ENCODE peak calls at places on chromosomes 1 and 21, in six cellular contexts. G is stomach, F is sigmoid colon, A is heart left ventricle, H is HepG2, I is prostate gland. X is an unnamed sample.
A peak's percentile ranks its signal among the peaks of the same experiment; 100 is the strongest.

GRCh38 chr1:8562881-8563865 is 245.3 kb downstream of the SLC45A1 start:
- DNase-seq in G (no peak), F (no peak), A (no peak), H (peak; percentile 79), I (no peak), X (no peak)

GRCh38 chr21:36385909-36386642 is 884 bp downstream of the CHAF1B start:
- DNase-seq in G (no peak), F (no peak), A (no peak), H (no peak), I (no peak), X (no peak)

GRCh38 chr1:99481391-99481996 is 164.4 kb upstream of the PALMD start:
- DNase-seq in G (no peak), F (no peak), A (peak; percentile 56), H (peak; percentile 60), I (peak; percentile 57), X (no peak)

GRCh38 chr1:10662824-10663667 is 133.4 kb downstream of the CASZ1 start:
- DNase-seq in G (no peak), F (no peak), A (no peak), H (no peak), I (no peak), X (no peak)

GRCh38 chr1:206050655-206051235 is 2.2 kb upstream of the RHEX start:
- DNase-seq in G (no peak), F (no peak), A (no peak), H (no peak), I (no peak), X (no peak)

GRCh38 chr1:212606734-212607205 is 1.8 kb upstream of the ATF3 start:
- DNase-seq in G (peak; percentile 89), F (peak; percentile 78), A (peak; percentile 45), H (no peak), I (peak; percentile 82), X (peak; percentile 88)

GRCh38 chr1:151539321-151540020 is 638 bp upstream of the TUFT1 start:
- DNase-seq in G (peak; percentile 95), F (peak; percentile 90), A (peak; percentile 68), H (peak; percentile 83), I (peak; percentile 94), X (peak; percentile 86)

GRCh38 chr21:29334717-29335428 is 36.2 kb downstream of the BACH1 start:
- DNase-seq in G (no peak), F (no peak), A (no peak), H (no peak), I (no peak), X (no peak)

GRCh38 chr21:44887807-44888580 is 14.5 kb upstream of the PTTG1IP start:
- DNase-seq in G (no peak), F (no peak), A (no peak), H (no peak), I (no peak), X (no peak)

GRCh38 chr1:62493656-62494055 is 56.8 kb downstream of the USP1 start:
- DNase-seq in G (no peak), F (no peak), A (no peak), H (no peak), I (no peak), X (no peak)

GRCh38 chr21:46459024-46459355 is 299 bp downstream of the DIP2A start:
- DNase-seq in G (no peak), F (no peak), A (no peak), H (no peak), I (no peak), X (no peak)
- TF ChIP-seq POLR2A in G (no peak), F (no peak), A (no peak), H (no peak), I (no peak), X (no peak)

GRCh38 chr1:246779561-246780175 is 55.5 kb downstream of the SCCPDH start:
- DNase-seq in G (no peak), F (no peak), A (no peak), H (no peak), I (no peak), X (peak; percentile 32)

GRCh38 chr1:246780264-246780663 is 56.1 kb downstream of the SCCPDH start:
- DNase-seq in G (no peak), F (no peak), A (no peak), H (no peak), I (no peak), X (no peak)

GRCh38 chr1:246781212-246781611 is 57.0 kb downstream of the SCCPDH start:
- DNase-seq in G (no peak), F (no peak), A (no peak), H (no peak), I (no peak), X (no peak)

GRCh38 chr1:246776923-246777322 is 52.7 kb downstream of the SCCPDH start:
- DNase-seq in G (no peak), F (no peak), A (no peak), H (no peak), I (no peak), X (no peak)

GRCh38 chr1:246778663-246779062 is 54.5 kb downstream of the SCCPDH start:
- DNase-seq in G (no peak), F (no peak), A (no peak), H (no peak), I (no peak), X (peak; percentile 48)
- H3K4me1 ChIP-seq in G (peaks cover 5% of the 10 kb centered on the region), F (no peaks in the 10 kb centered on the region), A (no peaks in the 10 kb centered on the region), H (peaks cover 14% of the 10 kb centered on the region), I (no peaks in the 10 kb centered on the region), X (no peaks in the 10 kb centered on the region)

GRCh38 chr1:175207971-175208370 is 15.4 kb upstream of the KIAA0040 start:
- DNase-seq in G (no peak), F (no peak), A (no peak), H (no peak), I (no peak), X (no peak)

GRCh38 chr1:175210744-175211143 is 18.2 kb upstream of the KIAA0040 start:
- DNase-seq in G (no peak), F (no peak), A (no peak), H (no peak), I (no peak), X (no peak)

GRCh38 chr1:175206687-175207086 is 14.1 kb upstream of the KIAA0040 start:
- DNase-seq in G (no peak), F (no peak), A (no peak), H (no peak), I (no peak), X (no peak)

GRCh38 chr1:175209493-175209921 is 16.9 kb upstream of the KIAA0040 start:
- DNase-seq in G (no peak), F (no peak), A (no peak), H (no peak), I (no peak), X (no peak)

DNA sequence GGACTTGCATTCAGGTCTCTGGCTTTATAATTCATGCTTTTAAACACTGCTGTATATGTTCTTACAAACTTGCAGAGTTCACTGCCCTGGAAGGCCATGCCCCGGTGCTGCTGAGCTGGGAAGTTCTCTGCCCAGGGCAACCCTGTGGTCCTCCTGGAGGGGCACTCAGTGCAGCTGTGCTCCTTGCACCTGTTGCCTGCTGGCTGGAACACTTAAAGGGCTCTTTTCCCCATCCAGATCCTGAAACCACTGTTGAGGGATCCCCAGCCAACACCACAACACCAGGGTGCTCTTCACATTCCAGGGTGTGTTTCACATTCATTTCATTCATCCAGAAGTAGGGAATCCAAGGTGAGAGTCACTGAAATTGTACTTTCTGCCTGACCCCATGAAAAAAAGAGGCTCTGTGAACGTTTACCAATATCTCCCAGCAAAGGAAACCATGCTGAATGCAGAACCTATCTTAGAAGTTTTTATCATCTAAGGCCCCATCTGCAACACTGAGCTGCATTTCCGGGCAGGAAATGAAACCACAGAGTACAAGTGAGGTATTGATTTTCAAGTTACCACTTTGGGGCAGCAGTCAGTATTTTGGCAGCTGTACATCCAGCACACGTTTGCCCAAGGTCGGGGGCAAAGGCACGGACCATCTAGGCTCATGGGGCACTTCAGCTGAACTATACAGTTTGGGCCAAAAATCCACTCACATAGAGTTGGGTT is 16.4 kb upstream of the KIAA0040 start:
- DNase-seq in G (no peak), F (no peak), A (no peak), H (no peak), I (no peak), X (no peak)
- H3K27ac ChIP-seq in G (peak overlapping the region; percentile 61), F (no peak overlapping the region), A (no peak overlapping the region), H (no peak overlapping the region), I (no peak overlapping the region), X (no peak overlapping the region)

GRCh38 chr21:34845521-34846213 is 176.9 kb downstream of the CLIC6 start:
- DNase-seq in G (peak; percentile 82), F (no peak), A (no peak), H (no peak), I (peak; percentile 80), X (peak; percentile 74)
- TF ChIP-seq POLR2A in G (no peak), F (no peak), A (no peak), H (no peak), I (peak; percentile 17), X (no peak)

DNA sequence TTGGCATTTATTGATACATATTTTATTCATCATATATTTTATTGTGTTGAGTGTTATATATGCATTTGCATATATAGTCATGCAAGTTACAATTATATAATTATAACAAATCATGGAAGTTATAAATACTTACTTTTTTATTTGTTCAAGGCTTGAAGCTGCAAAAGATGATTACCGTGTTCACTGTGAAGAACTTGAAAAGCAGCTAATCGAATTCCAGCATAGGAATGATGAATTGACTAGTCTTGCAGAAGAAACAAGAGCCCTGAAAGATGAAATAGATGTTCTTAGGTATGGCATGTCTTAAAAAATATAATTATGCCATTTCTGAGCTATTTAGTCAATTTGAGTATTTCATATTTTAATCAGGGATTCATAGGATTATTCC is 32.1 kb downstream of the HOOK1 start:
- DNase-seq in G (no peak), F (no peak), A (no peak), H (no peak), I (no peak), X (no peak)
- H3K4me1 ChIP-seq in G (no peaks in the 10 kb centered on the region), F (no peaks in the 10 kb centered on the region), A (no peaks in the 10 kb centered on the region), H (peaks cover 1% of the 10 kb centered on the region), I (no peaks in the 10 kb centered on the region), X (no peaks in the 10 kb centered on the region)

GRCh38 chr1:17251699-17252376 is 2.9 kb downstream of the PADI3 start:
- DNase-seq in G (no peak), F (no peak), A (no peak), H (no peak), I (no peak), X (no peak)
- H3K27ac ChIP-seq in G (no peak overlapping the region), F (no peak overlapping the region), A (no peak overlapping the region), H (no peak overlapping the region), I (no peak overlapping the region), X (no peak overlapping the region)